ENCODE peak calls at places on chromosomes 5 and 9, in six cellular contexts. O, H, U, R, W and X are unnamed samples.

GRCh38 chr5:143938230-143938629 is 126.3 kb downstream of the HMHB1 start:
- DNase-seq in O (no peak), H (no peak), U (no peak), R (peak), W (no peak), X (no peak)

GRCh38 chr5:142547445-142548374 is 138.2 kb downstream of the FGF1 start:
- DNase-seq in O (no peak), H (no peak), U (no peak), R (no peak), W (no peak), X (no peak)

GRCh38 chr9:128250839-128251558 is 24.8 kb downstream of the GOLGA2 start:
- DNase-seq in O (no peak), H (no peak), U (no peak), R (no peak), W (no peak), X (no peak)

GRCh38 chr9:116175616-116176015 is 22.0 kb downstream of the PAPPA start:
- DNase-seq in O (no peak), H (no peak), U (no peak), R (peak), W (no peak), X (no peak)

GRCh38 chr5:133423618-133424282 is 188.6 kb downstream of the FSTL4 start:
- DNase-seq in O (peak), H (peak), U (peak), R (peak), W (peak), X (peak)

GRCh38 chr9:113368348-113368747 is 8.4 kb downstream of the HDHD3 start:
- DNase-seq in O (no peak), H (no peak), U (no peak), R (no peak), W (no peak), X (no peak)

GRCh38 chr9:86043586-86043985 is 55.8 kb downstream of the GOLM1 start:
- DNase-seq in O (no peak), H (no peak), U (no peak), R (no peak), W (no peak), X (no peak)

GRCh38 chr5:97998946-97999345 is 774.5 kb upstream of the RGMB start:
- DNase-seq in O (no peak), H (no peak), U (no peak), R (no peak), W (no peak), X (no peak)

GRCh38 chr9:129823163-129823933 is 588 bp downstream of the TOR1A start:
- DNase-seq in O (no peak), H (no peak), U (peak), R (peak), W (peak), X (no peak)